ENCODE peak calls at places on chromosomes 3 and 15, in eight cellular contexts. E, R, F, T, Z, P, L and C are unnamed samples.

GRCh38 chr3:48151058-48151806 is 37.0 kb downstream of the CDC25A start:
- DNase-seq in Z (peak), F (peak), E (peak), T (peak), L (peak), R (peak), P (peak), C (peak)

GRCh38 chr3:143526016-143526540 is 322.2 kb downstream of the SLC9A9 start:
- DNase-seq in Z (no peak), R (no peak), F (no peak), L (no peak), T (peak), E (no peak), P (no peak), C (no peak)

GRCh38 chr3:125123906-125124305 is 68.1 kb upstream of the HEG1 start:
- DNase-seq in L (no peak), Z (no peak), F (no peak), P (no peak), T (no peak), E (peak), R (peak), C (no peak)

GRCh38 chr3:151925876-151926275 is 52.4 kb downstream of the SUCNR1 start:
- DNase-seq in L (no peak), P (no peak), F (no peak), R (peak), E (no peak), Z (peak), T (no peak), C (no peak)

GRCh38 chr3:28951773-28952556 is 328.9 kb upstream of the RBMS3 start:
- DNase-seq in P (no peak), E (no peak), L (no peak), R (no peak), T (no peak), F (no peak), Z (no peak), C (no peak)

GRCh38 chr3:66038726-66039589 is at the start of gene MAGI1:
- DNase-seq in R (peak), E (peak), Z (peak), L (peak), P (peak), F (peak), T (peak), C (no peak)

GRCh38 chr3:156483961-156484787 is 70.7 kb downstream of the SSR3 start:
- DNase-seq in P (peak), E (no peak), Z (peak), R (peak), T (peak), F (peak), L (peak), C (peak)

GRCh38 chr3:151315136-151315535 is 1.5 kb downstream of the GPR87 start:
- DNase-seq in T (no peak), R (peak), L (no peak), P (no peak), E (no peak), Z (no peak), F (no peak), C (no peak)

GRCh38 chr3:16486201-16486600 is 27.3 kb downstream of the RFTN1 start:
- DNase-seq in Z (no peak), T (no peak), R (no peak), L (no peak), F (no peak), P (no peak), E (no peak), C (no peak)

GRCh38 chr3:194974468-194975135 is 288.9 kb downstream of the FAM43A start:
- DNase-seq in P (no peak), R (no peak), Z (no peak), T (no peak), E (no peak), F (no peak), L (no peak), C (no peak)

GRCh38 chr15:90862964-90863721 is 5.2 kb upstream of the FURIN start:
- DNase-seq in E (no peak), R (no peak), P (no peak), F (no peak), T (peak), Z (no peak), L (no peak), C (no peak)

GRCh38 chr15:91431041-91431715 is 331.1 kb downstream of the SV2B start:
- DNase-seq in L (no peak), P (no peak), T (no peak), R (no peak), Z (no peak), F (no peak), E (no peak), C (no peak)

GRCh38 chr15:77474987-77475385 is 54.3 kb downstream of the HMG20A start:
- DNase-seq in R (no peak), Z (no peak), F (no peak), E (no peak), P (no peak), L (no peak), T (no peak), C (no peak)

GRCh38 chr3:133883657-133884546 is 11.8 kb downstream of the RAB6B start:
- DNase-seq in T (no peak), Z (no peak), R (no peak), F (no peak), P (no peak), E (no peak), L (no peak), C (no peak)

GRCh38 chr3:161389445-161390036 is 18.2 kb upstream of the SPTSSB start:
- DNase-seq in R (no peak), Z (no peak), F (no peak), E (no peak), P (no peak), L (no peak), T (no peak), C (no peak)

GRCh38 chr15:51193526-51193925 is 98.8 kb upstream of the TNFAIP8L3 start:
- DNase-seq in F (no peak), Z (no peak), T (no peak), R (peak), E (no peak), L (no peak), P (no peak), C (no peak)

GRCh38 chr15:41698779-41699178 is 38.6 kb downstream of the MGA start:
- DNase-seq in F (no peak), L (no peak), T (no peak), E (no peak), R (peak), Z (peak), P (no peak), C (no peak)

GRCh38 chr15:51647128-51647562 is 24.6 kb upstream of the DMXL2 start:
- DNase-seq in F (no peak), Z (peak), R (peak), T (no peak), E (peak), L (no peak), P (no peak), C (no peak)

GRCh38 chr3:47440131-47440530 is 35.6 kb downstream of the SCAP start:
- DNase-seq in L (no peak), E (no peak), Z (no peak), P (no peak), F (no peak), T (no peak), R (no peak), C (no peak)

GRCh38 chr3:66431494-66431893 is 69.3 kb downstream of the LRIG1 start:
- DNase-seq in T (no peak), R (peak), L (no peak), P (no peak), E (no peak), F (no peak), Z (no peak), C (no peak)

GRCh38 chr3:4723921-4724698 is 231.0 kb downstream of the ITPR1 start:
- DNase-seq in F (no peak), P (no peak), E (no peak), L (no peak), Z (no peak), R (no peak), T (peak), C (no peak)

GRCh38 chr3:126983653-126984390 is 907 bp downstream of the PLXNA1 start:
- DNase-seq in Z (no peak), T (peak), R (peak), E (no peak), F (peak), P (peak), L (no peak), C (peak)

GRCh38 chr3:9036327-9037112 is 73.2 kb upstream of the RAD18 start:
- DNase-seq in F (no peak), Z (no peak), E (no peak), P (no peak), T (no peak), R (no peak), L (no peak), C (no peak)

GRCh38 chr15:100947760-100948429 is 28.7 kb downstream of the LRRK1 start:
- DNase-seq in P (no peak), Z (no peak), T (no peak), R (peak), L (no peak), E (no peak), F (no peak), C (no peak)

GRCh38 chr3:43784640-43785011 is 93.9 kb downstream of the ABHD5 start:
- DNase-seq in P (no peak), E (no peak), F (no peak), T (no peak), R (no peak), L (no peak), Z (no peak), C (no peak)

GRCh38 chr3:52140000-52140399 is 14.2 kb downstream of the POC1A start:
- DNase-seq in F (no peak), T (no peak), E (no peak), P (no peak), R (no peak), Z (no peak), L (no peak), C (no peak)

GRCh38 chr15:51536965-51537574 is 85.5 kb downstream of the DMXL2 start:
- DNase-seq in F (no peak), P (no peak), L (no peak), Z (peak), T (no peak), E (no peak), R (peak), C (no peak)

GRCh38 chr15:51286816-51287215 is 51.6 kb downstream of the CYP19A1 start:
- DNase-seq in T (no peak), Z (no peak), L (no peak), P (no peak), F (no peak), R (no peak), E (no peak), C (no peak)

GRCh38 chr3:71728632-71729342 is 3.6 kb upstream of the EIF4E3 start:
- DNase-seq in E (peak), P (no peak), R (no peak), L (no peak), Z (no peak), F (no peak), T (no peak), C (peak)

GRCh38 chr15:73727330-73728018 is 25.7 kb downstream of the INSYN1 start:
- DNase-seq in E (no peak), P (no peak), L (no peak), Z (no peak), T (no peak), F (no peak), R (peak), C (no peak)

GRCh38 chr3:57696861-57697321 is 4.0 kb upstream of the DENND6A start:
- DNase-seq in T (peak), E (no peak), R (no peak), P (no peak), F (no peak), L (no peak), Z (no peak), C (no peak)

GRCh38 chr3:115418583-115418982 is 204.7 kb upstream of the GAP43 start:
- DNase-seq in T (no peak), R (no peak), P (no peak), L (no peak), E (no peak), Z (no peak), F (no peak), C (peak)

GRCh38 chr15:68224108-68224507 is 5.4 kb downstream of the CLN6 start:
- DNase-seq in E (no peak), L (no peak), R (no peak), T (no peak), Z (no peak), F (no peak), P (no peak), C (no peak)

GRCh38 chr3:43023766-43024165 is 44.7 kb downstream of the GASK1A start:
- DNase-seq in P (no peak), Z (no peak), F (no peak), T (no peak), R (no peak), L (no peak), E (no peak), C (peak)

GRCh38 chr3:134794950-134795775 is at the start of gene EPHB1:
- DNase-seq in Z (peak), L (peak), E (peak), P (peak), T (peak), F (peak), R (peak), C (peak)

GRCh38 chr3:184907941-184908649 is 96.1 kb downstream of the VPS8 start:
- DNase-seq in T (no peak), L (no peak), E (peak), F (no peak), P (no peak), Z (no peak), R (no peak), C (no peak)

GRCh38 chr3:73535137-73535536 is 89.6 kb downstream of the PDZRN3 start:
- DNase-seq in F (no peak), R (no peak), Z (no peak), L (no peak), P (no peak), E (no peak), T (no peak), C (no peak)

GRCh38 chr15:87604857-87605446 is 651.6 kb downstream of the NTRK3 start:
- DNase-seq in P (peak), F (no peak), R (no peak), L (no peak), Z (no peak), E (peak), T (no peak), C (no peak)